ENCODE peak calls at places on chromosomes 3 and 15, in eight cellular contexts. Q is HAP-1, F is adrenal gland, X is left lung, I is GM23338, Z is glutamatergic neuron, J is GM13976, Y is H54. R is an unnamed sample.

GRCh38 chr3:1294566-1294965 is 201.7 kb downstream of the CNTN6 start:
- DNase-seq in Q (no peak), F (no peak), X (no peak), I (no peak), Z (no peak), J (no peak), Y (no peak), R (no peak)

GRCh38 chr15:66094331-66094730 is 159.2 kb downstream of the MEGF11 start:
- DNase-seq in Q (no peak), F (no peak), X (no peak), I (no peak), Z (no peak), J (no peak), Y (no peak), R (no peak)

GRCh38 chr15:101046826-101047225 is 127.7 kb downstream of the LRRK1 start:
- DNase-seq in Q (no peak), F (peak), X (no peak), I (no peak), Z (no peak), J (no peak), Y (no peak), R (no peak)

GRCh38 chr15:31400222-31400927 is 73.7 kb downstream of the KLF13 start:
- DNase-seq in Q (no peak), F (no peak), X (no peak), I (no peak), Z (no peak), J (peak), Y (no peak), R (no peak)

GRCh38 chr3:65018801-65019200 is 331.0 kb upstream of the ADAMTS9 start:
- DNase-seq in Q (no peak), F (no peak), X (no peak), I (no peak), Z (no peak), J (no peak), Y (no peak), R (no peak)

GRCh38 chr3:177934001-177934891 is 602.0 kb upstream of the KCNMB2 start:
- DNase-seq in Q (no peak), F (peak), X (no peak), I (peak), Z (peak), J (no peak), Y (no peak), R (no peak)

GRCh38 chr15:70194266-70194665 is 96.5 kb upstream of the TLE3 start:
- DNase-seq in Q (no peak), F (no peak), X (no peak), I (no peak), Z (no peak), J (no peak), Y (no peak), R (no peak)

GRCh38 chr3:119161240-119161639 is 12.2 kb upstream of the UPK1B start:
- DNase-seq in Q (no peak), F (no peak), X (no peak), I (no peak), Z (no peak), J (no peak), Y (no peak), R (no peak)

GRCh38 chr3:186382217-186382885 is 20.3 kb upstream of the DGKG start:
- DNase-seq in Q (no peak), F (no peak), X (no peak), I (no peak), Z (no peak), J (no peak), Y (no peak), R (peak)

GRCh38 chr3:45134758-45135521 is 11.2 kb downstream of the CDCP1 start:
- DNase-seq in Q (no peak), F (no peak), X (no peak), I (no peak), Z (no peak), J (no peak), Y (no peak), R (no peak)

GRCh38 chr3:22284559-22284958 is 533.5 kb upstream of the ZNF385D start:
- DNase-seq in Q (no peak), F (no peak), X (no peak), I (no peak), Z (no peak), J (no peak), Y (no peak), R (no peak)

GRCh38 chr3:194730369-194730768 is 44.7 kb downstream of the FAM43A start:
- DNase-seq in Q (peak), F (no peak), X (no peak), I (peak), Z (no peak), J (no peak), Y (peak), R (peak)

GRCh38 chr15:84888639-84889038 is 4.2 kb downstream of the SLC28A1 start:
- DNase-seq in Q (no peak), F (no peak), X (no peak), I (no peak), Z (peak), J (no peak), Y (no peak), R (no peak)

GRCh38 chr3:46061887-46062286 is 34.6 kb upstream of the XCR1 start:
- DNase-seq in Q (no peak), F (no peak), X (no peak), I (no peak), Z (no peak), J (no peak), Y (no peak), R (no peak)

GRCh38 chr3:182919866-182920357 is 60.4 kb downstream of the DCUN1D1 start:
- DNase-seq in Q (no peak), F (no peak), X (no peak), I (no peak), Z (no peak), J (no peak), Y (no peak), R (no peak)

GRCh38 chr15:31317033-31317979 is 9.3 kb upstream of the KLF13 start:
- DNase-seq in Q (no peak), F (no peak), X (no peak), I (no peak), Z (no peak), J (no peak), Y (no peak), R (no peak)

GRCh38 chr3:51434746-51435323 is 43.8 kb downstream of the RBM15B start:
- DNase-seq in Q (peak), F (peak), X (no peak), I (peak), Z (peak), J (peak), Y (peak), R (peak)

R was measured in MM.1S.